ENCODE peak calls at places on chromosomes 2 and 18, in four cellular contexts. One of them, this sample, is unnamed.

GRCh38 chr2:80869858-80870438 is 565.4 kb upstream of the LRRTM1 start:
- DNase-seq in bronchial epithelial cell: no peak
- DNase-seq in activated T-cell treated with anti-CD3 and anti-CD28 coated beads for 1 hour: no peak
- DNase-seq in stimulated activated CD4-positive, alpha-beta T cell treated with anti-CD3 and anti-CD28 coated beads, Interleukin-4, amount 100 ng/mL, for 24 hours: no peak
- DNase-seq in this sample: no peak

GRCh38 chr2:207256476-207257207 is 90.9 kb upstream of the KLF7 start:
- DNase-seq in bronchial epithelial cell: no peak
- DNase-seq in activated T-cell treated with anti-CD3 and anti-CD28 coated beads for 1 hour: no peak
- DNase-seq in stimulated activated CD4-positive, alpha-beta T cell treated with anti-CD3 and anti-CD28 coated beads, Interleukin-4, amount 100 ng/mL, for 24 hours: no peak
- DNase-seq in this sample: no peak

GRCh38 chr2:189474526-189474925 is 33.3 kb downstream of the WDR75 start:
- DNase-seq in bronchial epithelial cell: no peak
- DNase-seq in activated T-cell treated with anti-CD3 and anti-CD28 coated beads for 1 hour: no peak
- DNase-seq in stimulated activated CD4-positive, alpha-beta T cell treated with anti-CD3 and anti-CD28 coated beads, Interleukin-4, amount 100 ng/mL, for 24 hours: no peak
- DNase-seq in this sample: no peak

GRCh38 chr2:74585406-74586182 is 31.1 kb downstream of the DOK1 start:
- DNase-seq in bronchial epithelial cell: no peak
- DNase-seq in activated T-cell treated with anti-CD3 and anti-CD28 coated beads for 1 hour: peak; percentile 5
- DNase-seq in stimulated activated CD4-positive, alpha-beta T cell treated with anti-CD3 and anti-CD28 coated beads, Interleukin-4, amount 100 ng/mL, for 24 hours: no peak
- DNase-seq in this sample: no peak

GRCh38 chr2:231707625-231708049 is 688 bp upstream of the PTMA start:
- DNase-seq in bronchial epithelial cell: no peak
- DNase-seq in activated T-cell treated with anti-CD3 and anti-CD28 coated beads for 1 hour: peak; percentile 42
- DNase-seq in stimulated activated CD4-positive, alpha-beta T cell treated with anti-CD3 and anti-CD28 coated beads, Interleukin-4, amount 100 ng/mL, for 24 hours: peak; percentile 59
- DNase-seq in this sample: no peak

GRCh38 chr2:96150007-96150406 is 4.8 kb upstream of the DUSP2 start:
- DNase-seq in bronchial epithelial cell: no peak
- DNase-seq in activated T-cell treated with anti-CD3 and anti-CD28 coated beads for 1 hour: no peak
- DNase-seq in stimulated activated CD4-positive, alpha-beta T cell treated with anti-CD3 and anti-CD28 coated beads, Interleukin-4, amount 100 ng/mL, for 24 hours: no peak
- DNase-seq in this sample: no peak

GRCh38 chr18:32896781-32897547 is 124.1 kb upstream of the KLHL14 start:
- DNase-seq in bronchial epithelial cell: no peak
- DNase-seq in activated T-cell treated with anti-CD3 and anti-CD28 coated beads for 1 hour: no peak
- DNase-seq in stimulated activated CD4-positive, alpha-beta T cell treated with anti-CD3 and anti-CD28 coated beads, Interleukin-4, amount 100 ng/mL, for 24 hours: no peak
- DNase-seq in this sample: no peak

GRCh38 chr18:50306944-50307343 is 19.5 kb upstream of the CXXC1 start:
- DNase-seq in bronchial epithelial cell: peak; percentile 8
- DNase-seq in activated T-cell treated with anti-CD3 and anti-CD28 coated beads for 1 hour: no peak
- DNase-seq in stimulated activated CD4-positive, alpha-beta T cell treated with anti-CD3 and anti-CD28 coated beads, Interleukin-4, amount 100 ng/mL, for 24 hours: no peak
- DNase-seq in this sample: no peak

GRCh38 chr2:201860541-201861154 is 54.3 kb downstream of the CDK15 start:
- DNase-seq in bronchial epithelial cell: peak; percentile 58
- DNase-seq in activated T-cell treated with anti-CD3 and anti-CD28 coated beads for 1 hour: no peak
- DNase-seq in stimulated activated CD4-positive, alpha-beta T cell treated with anti-CD3 and anti-CD28 coated beads, Interleukin-4, amount 100 ng/mL, for 24 hours: peak; percentile 50
- DNase-seq in this sample: peak; percentile 66

GRCh38 chr18:32549248-32549842 is 78.7 kb upstream of the GAREM1 start:
- DNase-seq in bronchial epithelial cell: peak; percentile 48
- DNase-seq in activated T-cell treated with anti-CD3 and anti-CD28 coated beads for 1 hour: peak; percentile 19
- DNase-seq in stimulated activated CD4-positive, alpha-beta T cell treated with anti-CD3 and anti-CD28 coated beads, Interleukin-4, amount 100 ng/mL, for 24 hours: peak; percentile 50
- DNase-seq in this sample: peak; percentile 55

GRCh38 chr2:241894681-241895426 is 25.3 kb downstream of the RTP5 start:
- DNase-seq in bronchial epithelial cell: no peak
- DNase-seq in activated T-cell treated with anti-CD3 and anti-CD28 coated beads for 1 hour: no peak
- DNase-seq in stimulated activated CD4-positive, alpha-beta T cell treated with anti-CD3 and anti-CD28 coated beads, Interleukin-4, amount 100 ng/mL, for 24 hours: no peak
- DNase-seq in this sample: no peak

GRCh38 chr18:37452697-37453385 is 112.8 kb downstream of the CELF4 start:
- DNase-seq in bronchial epithelial cell: peak; percentile 72
- DNase-seq in activated T-cell treated with anti-CD3 and anti-CD28 coated beads for 1 hour: no peak
- DNase-seq in stimulated activated CD4-positive, alpha-beta T cell treated with anti-CD3 and anti-CD28 coated beads, Interleukin-4, amount 100 ng/mL, for 24 hours: no peak
- DNase-seq in this sample: no peak

GRCh38 chr18:4677006-4677405 is 221.9 kb upstream of the DLGAP1 start:
- DNase-seq in bronchial epithelial cell: no peak
- DNase-seq in activated T-cell treated with anti-CD3 and anti-CD28 coated beads for 1 hour: no peak
- DNase-seq in stimulated activated CD4-positive, alpha-beta T cell treated with anti-CD3 and anti-CD28 coated beads, Interleukin-4, amount 100 ng/mL, for 24 hours: no peak
- DNase-seq in this sample: no peak

GRCh38 chr2:194380011-194380410 is 1277.0 kb upstream of the SLC39A10 start:
- DNase-seq in bronchial epithelial cell: no peak
- DNase-seq in activated T-cell treated with anti-CD3 and anti-CD28 coated beads for 1 hour: no peak
- DNase-seq in stimulated activated CD4-positive, alpha-beta T cell treated with anti-CD3 and anti-CD28 coated beads, Interleukin-4, amount 100 ng/mL, for 24 hours: no peak
- DNase-seq in this sample: no peak

GRCh38 chr2:159715451-159715850 is 3.1 kb downstream of the MARCHF7 start:
- DNase-seq in bronchial epithelial cell: peak; percentile 64
- DNase-seq in activated T-cell treated with anti-CD3 and anti-CD28 coated beads for 1 hour: no peak
- DNase-seq in stimulated activated CD4-positive, alpha-beta T cell treated with anti-CD3 and anti-CD28 coated beads, Interleukin-4, amount 100 ng/mL, for 24 hours: no peak
- DNase-seq in this sample: no peak

GRCh38 chr2:96024336-96025106 is 10.2 kb downstream of the GPAT2 start:
- DNase-seq in bronchial epithelial cell: no peak
- DNase-seq in activated T-cell treated with anti-CD3 and anti-CD28 coated beads for 1 hour: no peak
- DNase-seq in stimulated activated CD4-positive, alpha-beta T cell treated with anti-CD3 and anti-CD28 coated beads, Interleukin-4, amount 100 ng/mL, for 24 hours: no peak
- DNase-seq in this sample: no peak